ENCODE peak calls at places on chromosomes 16 and 17, in five cellular contexts. U, A, W, V and Y are unnamed samples.
A peak's percentile ranks its signal among the peaks of the same experiment; 100 is the strongest.

GRCh38 chr16:72901012-72901411 is 146.9 kb downstream of the ZFHX3 start:
- DNase-seq in V (no peak), U (no peak), A (no peak), W (no peak), Y (no peak)

GRCh38 chr17:7887482-7888183 is 956 bp upstream of the CHD3 start:
- DNase-seq in A (peak; percentile 60), U (peak; percentile 97), V (peak; percentile 87), W (no peak), Y (peak; percentile 83)

GRCh38 chr16:2170587-2171435 is 15.2 kb downstream of the TRAF7 start:
- DNase-seq in V (no peak), U (no peak), W (no peak), A (no peak), Y (no peak)

GRCh38 chr17:58679263-58680037 is 12.4 kb downstream of the TEX14 start:
- DNase-seq in V (peak; percentile 67), U (peak; percentile 30), A (no peak), W (no peak), Y (peak; percentile 93)

GRCh38 chr17:55795098-55795497 is 44.2 kb downstream of the PCTP start:
- DNase-seq in V (no peak), W (no peak), A (no peak), U (no peak), Y (no peak)

GRCh38 chr16:12255919-12256665 is 279.6 kb downstream of the SNX29 start:
- DNase-seq in V (no peak), A (no peak), W (no peak), U (no peak), Y (no peak)

GRCh38 chr16:82945420-82946096 is 318.8 kb downstream of the CDH13 start:
- DNase-seq in U (no peak), W (no peak), A (no peak), V (no peak), Y (no peak)

GRCh38 chr16:14309001-14309886 is 238.1 kb downstream of the MRTFB start:
- DNase-seq in A (no peak), U (peak; percentile 57), W (no peak), V (peak; percentile 82), Y (peak; percentile 97)

GRCh38 chr17:39661744-39662541 is 3.2 kb upstream of the TCAP start:
- DNase-seq in W (no peak), V (no peak), A (no peak), U (no peak), Y (no peak)

GRCh38 chr16:24686678-24687077 is 42.8 kb upstream of the TNRC6A start:
- DNase-seq in V (no peak), U (no peak), A (no peak), W (no peak), Y (no peak)
- H3K27ac ChIP-seq in V (no peak overlapping the region), U (no peak overlapping the region), A (peak overlapping the region; percentile 27), W (no peak overlapping the region), Y (peak overlapping the region; percentile 95)

GRCh38 chr17:61495161-61495857 is 43.1 kb downstream of the TBX4 start:
- DNase-seq in V (no peak), A (no peak), U (peak; percentile 26), W (no peak), Y (no peak)
- H3K4me1 ChIP-seq in V (no peaks in the 10 kb centered on the region), A (no peaks in the 10 kb centered on the region), U (peaks cover 2% of the 10 kb centered on the region), W (peaks cover 2% of the 10 kb centered on the region), Y (peaks cover 9% of the 10 kb centered on the region)

DNA sequence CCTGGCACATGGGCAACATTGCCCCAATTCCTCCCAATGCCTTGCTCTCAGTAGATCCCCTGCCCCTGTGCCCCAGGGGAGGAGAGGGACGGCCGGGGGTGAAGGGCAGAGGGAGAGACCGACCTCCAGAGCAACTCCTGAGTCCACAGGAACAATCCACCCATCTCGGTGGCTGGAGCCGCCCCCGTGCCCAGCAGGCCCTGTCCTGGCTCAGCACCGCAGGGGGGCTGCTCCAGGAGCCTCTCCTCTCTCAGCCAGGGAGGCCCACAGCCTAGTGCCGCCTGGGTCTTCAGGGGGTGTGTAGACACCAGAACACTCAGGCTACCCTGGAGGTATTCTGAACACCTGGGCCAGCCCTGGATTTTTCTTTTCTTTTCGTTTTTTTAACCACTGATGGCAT is 233.7 kb upstream of the SDK2 start:
- DNase-seq in U (no peak), V (no peak), W (no peak), A (no peak), Y (no peak)
- H2BK12ac ChIP-seq in U (no peak overlapping the region), V (no peak overlapping the region), W (no peak overlapping the region), A (no peak overlapping the region), Y (no peak overlapping the region)

GRCh38 chr16:54336805-54337204 is 50.2 kb upstream of the IRX3 start:
- DNase-seq in V (no peak), A (no peak), W (no peak), U (no peak), Y (no peak)

GRCh38 chr16:54334208-54334607 is 47.6 kb upstream of the IRX3 start:
- DNase-seq in A (no peak), V (no peak), W (no peak), U (no peak), Y (no peak)

GRCh38 chr16:54331241-54332002 is 44.8 kb upstream of the IRX3 start:
- DNase-seq in W (peak; percentile 53), A (peak; percentile 12), V (peak; percentile 75), U (no peak), Y (no peak)

GRCh38 chr16:54340531-54340930 is 53.9 kb upstream of the IRX3 start:
- DNase-seq in A (no peak), V (no peak), U (no peak), W (no peak), Y (no peak)

DNA sequence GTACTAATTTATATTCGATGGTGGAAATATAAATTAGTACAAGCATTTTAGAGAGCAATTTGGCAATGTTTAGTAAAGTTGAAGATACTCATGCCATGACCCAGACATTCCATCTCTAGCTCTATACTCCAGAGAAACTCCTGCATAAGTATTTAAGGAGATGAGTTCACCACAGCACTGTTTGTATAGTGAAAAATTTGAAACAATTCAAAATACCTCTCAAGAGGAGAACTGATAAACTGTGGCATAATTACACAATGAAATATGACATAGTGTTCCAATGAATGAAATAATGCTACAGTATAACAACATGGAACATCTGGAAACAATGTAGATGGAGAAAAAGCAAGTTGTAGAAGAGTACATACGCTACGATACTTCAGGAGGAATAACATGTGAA is 48.6 kb upstream of the IRX3 start:
- DNase-seq in A (no peak), V (no peak), U (no peak), W (no peak), Y (no peak)
- H3K27ac ChIP-seq in A (no peak overlapping the region), V (no peak overlapping the region), U (no peak overlapping the region), W (no peak overlapping the region), Y (no peak overlapping the region)

GRCh38 chr17:57470906-57471305 is 214.6 kb downstream of the MSI2 start:
- DNase-seq in A (no peak), V (no peak), U (no peak), W (no peak), Y (no peak)
- H3K4me1 ChIP-seq in A (peaks cover 49% of the 10 kb centered on the region), V (peaks cover 21% of the 10 kb centered on the region), U (peaks cover 18% of the 10 kb centered on the region), W (peaks cover 31% of the 10 kb centered on the region), Y (peaks cover 9% of the 10 kb centered on the region)

GRCh38 chr17:50549969-50550368 is 3.0 kb downstream of the SPATA20 start:
- DNase-seq in A (no peak), V (no peak), U (no peak), W (no peak), Y (no peak)
- H2BK12ac ChIP-seq in A (peak overlapping the region; percentile 46), V (no peak overlapping the region), U (no peak overlapping the region), W (no peak overlapping the region), Y (no peak overlapping the region)